ENCODE peak calls at places on chromosomes 4 and X, in four cellular contexts. N is CD8-positive, alpha-beta T cell; T is heart right ventricle; H is tibial nerve. V is an unnamed sample.

GRCh38 chrX:100648601-100649417 is 4.8 kb downstream of the SRPX2 start:
- DNase-seq in N (no peak), T (peak; percentile 21), H (no peak), V (no peak)

GRCh38 chr4:3291969-3292570 is 751 bp upstream of the RGS12 start:
- DNase-seq in N (no peak), T (peak; percentile 45), H (no peak), V (no peak)

GRCh38 chr4:6322067-6322760 is 52.6 kb downstream of the WFS1 start:
- DNase-seq in N (no peak), T (no peak), H (no peak), V (no peak)

GRCh38 chr4:73856518-73856917 is 3.4 kb downstream of the PF4V1 start:
- DNase-seq in N (no peak), T (no peak), H (no peak), V (no peak)

GRCh38 chrX:55161581-55161980 is 58.6 kb upstream of the PAGE5 start:
- DNase-seq in N (no peak), T (no peak), H (no peak), V (no peak)

GRCh38 chr4:109359040-109359646 is 56.7 kb upstream of the COL25A1 start:
- DNase-seq in N (no peak), T (no peak), H (no peak), V (no peak)

GRCh38 chr4:46844325-46844917 is 64.6 kb downstream of the COX7B2 start:
- DNase-seq in N (no peak), T (peak; percentile 42), H (no peak), V (no peak)

GRCh38 chrX:71056857-71057256 is 11.3 kb downstream of the SNX12 start:
- DNase-seq in N (no peak), T (no peak), H (no peak), V (no peak)

GRCh38 chr4:108107729-108108382 is 60.9 kb downstream of the LEF1 start:
- DNase-seq in N (no peak), T (no peak), H (no peak), V (no peak)

GRCh38 chr4:143251348-143251747 is 66.6 kb downstream of the USP38 start:
- DNase-seq in N (no peak), T (no peak), H (no peak), V (no peak)

GRCh38 chr4:74440356-74440755 is 4.6 kb upstream of the AREG start:
- DNase-seq in N (no peak), T (no peak), H (no peak), V (no peak)

GRCh38 chr4:55512922-55513571 is 33.7 kb downstream of the CLOCK start:
- DNase-seq in N (no peak), T (no peak), H (no peak), V (no peak)

GRCh38 chr4:173490817-173491518 is 39.1 kb downstream of the HAND2 start:
- DNase-seq in N (no peak), T (no peak), H (no peak), V (no peak)

GRCh38 chrX:46294234-46294633 is 251.0 kb downstream of the ZNF674 start:
- DNase-seq in N (no peak), T (no peak), H (no peak), V (no peak)

GRCh38 chr4:38868055-38868965 is 704 bp downstream of the FAM114A1 start:
- DNase-seq in N (no peak), T (peak; percentile 44), H (peak; percentile 21), V (no peak)

GRCh38 chr4:84565951-84566350 is 17.0 kb upstream of the CDS1 start:
- DNase-seq in N (no peak), T (no peak), H (no peak), V (peak; percentile 76)

GRCh38 chr4:11647433-11647832 is 218.7 kb upstream of the HS3ST1 start:
- DNase-seq in N (no peak), T (no peak), H (no peak), V (no peak)

GRCh38 chr4:159413252-159413941 is 310.5 kb downstream of the RAPGEF2 start:
- DNase-seq in N (no peak), T (no peak), H (no peak), V (no peak)

GRCh38 chr4:40204507-40205258 is 7.9 kb downstream of the RHOH start:
- DNase-seq in N (no peak), T (no peak), H (no peak), V (no peak)

GRCh38 chrX:80335062-80335830 is 85.0 kb upstream of the TENT5D start:
- DNase-seq in N (no peak), T (no peak), H (peak; percentile 38), V (peak; percentile 13)

GRCh38 chr4:11739992-11740391 is 311.3 kb upstream of the HS3ST1 start:
- DNase-seq in N (no peak), T (no peak), H (no peak), V (no peak)

GRCh38 chr4:45647823-45648222 is 476.0 kb downstream of the GABRG1 start:
- DNase-seq in N (no peak), T (no peak), H (no peak), V (no peak)

GRCh38 chr4:45648846-45649245 is 475.0 kb downstream of the GABRG1 start:
- DNase-seq in N (no peak), T (no peak), H (no peak), V (no peak)

GRCh38 chr4:45650545-45650944 is 473.3 kb downstream of the GABRG1 start:
- DNase-seq in N (no peak), T (no peak), H (no peak), V (no peak)

GRCh38 chr4:45646885-45647598 is 476.8 kb downstream of the GABRG1 start:
- DNase-seq in N (no peak), T (no peak), H (no peak), V (no peak)
- H3K4me3 ChIP-seq in N (no peak overlapping the region), T (no peak overlapping the region), H (no peak overlapping the region), V (no peak overlapping the region)

GRCh38 chr4:90660672-90661071 is 533.5 kb downstream of the CCSER1 start:
- DNase-seq in N (no peak), T (no peak), H (no peak), V (no peak)
- H3K27ac ChIP-seq in N (no peak overlapping the region), T (no peak overlapping the region), H (no peak overlapping the region), V (no peak overlapping the region)

GRCh38 chrX:102744307-102744706 is 23.8 kb downstream of the GPRASP3 start:
- DNase-seq in N (no peak), T (no peak), H (no peak), V (no peak)

GRCh38 chrX:102746134-102746584 is 25.6 kb downstream of the GPRASP3 start:
- DNase-seq in N (peak; percentile 57), T (peak; percentile 12), H (no peak), V (no peak)

GRCh38 chrX:102739642-102740041 is 19.1 kb downstream of the GPRASP3 start:
- DNase-seq in N (no peak), T (no peak), H (no peak), V (no peak)

DNA sequence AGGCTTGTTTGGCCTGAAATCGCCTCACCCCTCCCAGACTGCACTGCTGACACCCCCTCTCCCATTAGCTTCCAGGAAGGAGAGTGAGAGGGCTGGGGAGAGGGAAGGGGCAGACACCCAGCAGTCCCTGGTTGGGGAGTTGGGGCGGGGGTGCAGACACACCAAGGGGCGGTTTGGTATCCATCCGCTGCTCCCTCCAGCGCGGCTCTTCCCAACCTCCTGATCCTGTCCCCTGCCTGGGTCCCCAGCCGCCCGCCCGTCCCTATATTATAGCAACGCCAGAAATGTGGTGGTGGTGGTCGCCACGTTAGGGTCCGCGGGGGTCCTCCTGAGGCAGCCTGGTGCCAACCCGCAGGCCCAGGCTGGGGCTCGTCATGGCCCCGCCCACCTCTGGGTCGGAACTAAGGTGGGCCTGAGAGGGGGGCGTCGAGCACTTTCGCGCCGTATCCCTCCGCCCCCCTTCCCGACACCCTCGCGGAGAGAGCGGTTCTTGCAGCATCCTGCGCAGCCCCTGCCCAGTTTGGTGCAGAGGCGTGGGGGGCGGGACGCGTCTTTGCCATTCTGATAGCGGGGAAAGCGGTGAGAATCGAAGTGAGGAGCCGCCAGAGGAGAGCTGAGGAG is 25.1 kb downstream of the GPRASP3 start:
- DNase-seq in N (no peak), T (no peak), H (no peak), V (no peak)
- H3K4me3 ChIP-seq in N (peak overlapping the region; percentile 50), T (peak overlapping the region; percentile 53), H (peak overlapping the region; percentile 27), V (peak overlapping the region; percentile 82)

DNA sequence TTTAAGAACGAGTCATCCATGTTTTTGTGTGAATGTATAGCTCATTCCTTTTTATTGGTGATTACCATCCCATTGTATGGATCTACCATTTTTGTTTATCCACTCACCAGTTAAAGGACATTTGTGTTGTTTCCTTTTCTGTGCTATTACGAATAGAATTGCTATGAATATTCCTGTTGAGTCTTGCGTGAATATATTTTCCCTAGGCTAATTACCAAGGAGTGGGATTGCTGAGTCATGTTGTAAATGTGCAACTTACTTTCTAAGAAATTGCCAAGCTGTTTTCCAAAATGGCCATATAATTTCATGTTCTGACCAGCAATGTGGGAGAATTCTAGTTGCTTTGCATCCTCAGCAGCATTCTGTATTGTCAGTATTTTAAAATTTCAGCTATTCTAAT is 51.3 kb downstream of the YIPF6 start:
- DNase-seq in N (no peak), T (no peak), H (no peak), V (no peak)
- H3K27ac ChIP-seq in N (no peak overlapping the region), T (no peak overlapping the region), H (no peak overlapping the region), V (no peak overlapping the region)

GRCh38 chr4:182968917-182969650 is 51.9 kb upstream of the DCTD start:
- DNase-seq in N (no peak), T (no peak), H (no peak), V (no peak)
- H3K4me3 ChIP-seq in N (no peak overlapping the region), T (no peak overlapping the region), H (no peak overlapping the region), V (no peak overlapping the region)

GRCh38 chrX:39766882-39767281 is 330.9 kb downstream of the BCOR start:
- DNase-seq in N (no peak), T (no peak), H (no peak), V (no peak)
- H3K27ac ChIP-seq in N (no peak overlapping the region), T (no peak overlapping the region), H (no peak overlapping the region), V (no peak overlapping the region)